ENCODE peak calls at places on chromosomes 16 and 17, in six cellular contexts. One of them, this sample, is unnamed.

GRCh38 chr16:4386452-4386813 is 14.8 kb downstream of the VASN start:
- DNase-seq in Calu3: no peak
- DNase-seq in RWPE1: no peak
- DNase-seq in GM12865: no peak
- DNase-seq in tibial artery: peak
- DNase-seq in A549: no peak
- DNase-seq in this sample: no peak

GRCh38 chr17:82153745-82154375 is 55.8 kb upstream of the FASN start:
- DNase-seq in Calu3: peak
- DNase-seq in RWPE1: peak
- DNase-seq in GM12865: peak
- DNase-seq in tibial artery: peak
- DNase-seq in A549: peak
- DNase-seq in this sample: peak

GRCh38 chr16:1487395-1488053 is 1.2 kb downstream of the PTX4 start:
- DNase-seq in GM12865: no peak
- DNase-seq in tibial artery: no peak
- DNase-seq in A549: no peak
- DNase-seq in RWPE1: no peak
- DNase-seq in Calu3: no peak
- DNase-seq in this sample: no peak

GRCh38 chr16:50372611-50373344 is 4.0 kb upstream of the BRD7 start:
- DNase-seq in RWPE1: peak
- DNase-seq in tibial artery: peak
- DNase-seq in GM12865: no peak
- DNase-seq in Calu3: no peak
- DNase-seq in A549: peak
- DNase-seq in this sample: no peak

GRCh38 chr17:35129154-35129972 is 7.9 kb downstream of the FNDC8 start:
- DNase-seq in tibial artery: no peak
- DNase-seq in Calu3: no peak
- DNase-seq in GM12865: no peak
- DNase-seq in A549: no peak
- DNase-seq in RWPE1: no peak
- DNase-seq in this sample: no peak

GRCh38 chr17:12472613-12473173 is 193.0 kb upstream of the MYOCD start:
- DNase-seq in tibial artery: no peak
- DNase-seq in GM12865: no peak
- DNase-seq in RWPE1: no peak
- DNase-seq in Calu3: no peak
- DNase-seq in A549: no peak
- DNase-seq in this sample: no peak

GRCh38 chr16:50224297-50224696 is 42.1 kb upstream of the ADCY7 start:
- DNase-seq in Calu3: no peak
- DNase-seq in RWPE1: no peak
- DNase-seq in A549: no peak
- DNase-seq in tibial artery: no peak
- DNase-seq in GM12865: no peak
- DNase-seq in this sample: no peak

GRCh38 chr17:19382581-19383444 is 4.2 kb downstream of the MFAP4 start:
- DNase-seq in RWPE1: no peak
- DNase-seq in GM12865: no peak
- DNase-seq in A549: no peak
- DNase-seq in Calu3: no peak
- DNase-seq in tibial artery: peak
- DNase-seq in this sample: no peak

GRCh38 chr17:19336938-19337711 is 25.4 kb downstream of the B9D1 start:
- DNase-seq in GM12865: no peak
- DNase-seq in A549: peak
- DNase-seq in tibial artery: no peak
- DNase-seq in Calu3: no peak
- DNase-seq in RWPE1: no peak
- DNase-seq in this sample: no peak

GRCh38 chr17:7224110-7224509 is 4.4 kb downstream of the ACADVL start:
- DNase-seq in RWPE1: no peak
- DNase-seq in tibial artery: no peak
- DNase-seq in Calu3: no peak
- DNase-seq in GM12865: no peak
- DNase-seq in A549: no peak
- DNase-seq in this sample: no peak

GRCh38 chr16:71933913-71934696 is 38.8 kb downstream of the IST1 start:
- DNase-seq in RWPE1: no peak
- DNase-seq in Calu3: no peak
- DNase-seq in tibial artery: no peak
- DNase-seq in GM12865: no peak
- DNase-seq in A549: no peak
- DNase-seq in this sample: no peak

GRCh38 chr17:51445934-51446333 is 185.6 kb downstream of the UTP18 start:
- DNase-seq in GM12865: no peak
- DNase-seq in Calu3: no peak
- DNase-seq in tibial artery: no peak
- DNase-seq in A549: no peak
- DNase-seq in RWPE1: no peak
- DNase-seq in this sample: no peak

GRCh38 chr17:933168-934083 is 46.1 kb downstream of the NXN start:
- DNase-seq in tibial artery: no peak
- DNase-seq in A549: peak
- DNase-seq in RWPE1: peak
- DNase-seq in Calu3: peak
- DNase-seq in GM12865: no peak
- DNase-seq in this sample: no peak

GRCh38 chr17:6996256-6997111 is 635 bp downstream of the ALOX12 start:
- DNase-seq in GM12865: no peak
- DNase-seq in tibial artery: no peak
- DNase-seq in Calu3: no peak
- DNase-seq in A549: no peak
- DNase-seq in RWPE1: no peak
- DNase-seq in this sample: no peak

GRCh38 chr17:50353600-50354195 is 7.8 kb downstream of the XYLT2 start:
- DNase-seq in Calu3: no peak
- DNase-seq in GM12865: no peak
- DNase-seq in A549: no peak
- DNase-seq in tibial artery: peak
- DNase-seq in RWPE1: no peak
- DNase-seq in this sample: no peak

GRCh38 chr17:58141505-58141904 is 6.7 kb upstream of the OR4D1 start:
- DNase-seq in GM12865: no peak
- DNase-seq in A549: no peak
- DNase-seq in RWPE1: no peak
- DNase-seq in tibial artery: no peak
- DNase-seq in Calu3: no peak
- DNase-seq in this sample: no peak

GRCh38 chr17:82737981-82738877 is 2.8 kb downstream of the FN3K start:
- DNase-seq in GM12865: no peak
- DNase-seq in A549: no peak
- DNase-seq in Calu3: no peak
- DNase-seq in tibial artery: no peak
- DNase-seq in RWPE1: no peak
- DNase-seq in this sample: no peak

GRCh38 chr16:17448640-17449638 is 21.8 kb downstream of the XYLT1 start:
- DNase-seq in RWPE1: no peak
- DNase-seq in A549: no peak
- DNase-seq in Calu3: no peak
- DNase-seq in GM12865: peak
- DNase-seq in tibial artery: peak
- DNase-seq in this sample: no peak

GRCh38 chr17:59779521-59779920 is 72.1 kb downstream of the VMP1 start:
- DNase-seq in Calu3: no peak
- DNase-seq in GM12865: no peak
- DNase-seq in RWPE1: no peak
- DNase-seq in A549: no peak
- DNase-seq in tibial artery: no peak
- DNase-seq in this sample: no peak

GRCh38 chr17:66317629-66318028 is 15.2 kb downstream of the PRKCA start:
- DNase-seq in Calu3: no peak
- DNase-seq in tibial artery: no peak
- DNase-seq in GM12865: no peak
- DNase-seq in A549: no peak
- DNase-seq in RWPE1: no peak
- DNase-seq in this sample: no peak

DNA sequence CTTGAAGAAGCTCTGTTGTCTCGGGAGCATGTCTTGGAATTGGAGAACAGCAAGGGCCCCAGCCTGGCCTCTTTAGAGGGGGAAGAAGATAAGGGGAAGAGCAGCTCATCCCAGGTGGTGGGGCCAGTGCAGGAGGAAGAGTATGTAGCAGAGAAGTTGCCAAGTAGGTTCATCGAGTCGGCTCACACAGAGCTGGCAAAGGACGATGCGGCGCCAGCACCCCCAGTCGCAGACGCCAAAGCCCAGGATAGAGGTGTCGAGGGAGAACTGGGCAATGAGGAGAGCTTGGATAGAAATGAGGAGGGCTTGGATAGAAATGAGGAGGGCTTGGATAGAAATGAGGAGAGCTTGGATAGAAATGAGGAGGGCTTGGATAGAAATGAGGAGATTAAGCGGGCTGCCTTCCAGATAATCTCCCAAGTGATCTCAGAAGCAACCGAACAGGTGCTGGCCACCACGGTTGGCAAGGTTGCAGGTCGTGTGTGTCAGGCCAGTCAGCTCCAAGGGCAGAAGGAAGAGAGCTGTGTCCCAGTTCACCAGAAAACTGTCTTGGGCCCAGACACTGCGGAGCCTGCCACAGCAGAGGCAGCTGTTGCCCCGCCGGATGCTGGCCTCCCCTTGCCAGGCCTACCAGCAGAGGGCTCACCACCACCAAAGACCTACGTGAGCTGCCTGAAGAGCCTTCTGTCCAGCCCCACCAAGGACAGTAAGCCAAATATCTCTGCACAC is 21.2 kb downstream of the AKAP1 start:
- DNase-seq in RWPE1: no peak
- DNase-seq in A549: peak
- DNase-seq in Calu3: peak
- DNase-seq in tibial artery: no peak
- DNase-seq in GM12865: no peak
- DNase-seq in this sample: no peak
- TF ChIP-seq CTCF in RWPE1: no peak
- TF ChIP-seq CTCF in A549: peak
- TF ChIP-seq CTCF in Calu3: no peak
- TF ChIP-seq CTCF in tibial artery: no peak
- TF ChIP-seq CTCF in GM12865: peak
- TF ChIP-seq CTCF in this sample: peak

DNA sequence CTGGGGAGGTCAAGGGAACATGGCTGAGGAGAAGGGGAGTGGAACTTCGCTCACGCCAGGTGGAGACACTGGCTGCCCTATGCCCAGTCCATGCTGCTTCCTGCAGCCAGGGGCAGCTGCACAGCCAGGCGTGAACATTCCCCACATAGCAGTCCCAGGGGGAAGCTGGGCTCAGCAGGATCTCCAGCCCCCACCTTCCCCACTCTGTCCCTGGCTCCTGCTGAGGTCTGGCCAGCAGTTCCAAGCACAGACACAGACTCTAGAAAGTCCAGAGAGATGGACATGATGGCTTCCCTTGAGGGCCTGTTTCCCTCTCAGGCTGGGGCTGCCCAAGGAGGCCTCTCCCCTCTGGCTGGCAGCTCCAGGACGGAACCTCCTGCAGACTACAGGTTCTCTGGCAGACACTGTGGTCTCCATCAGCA is 9.3 kb downstream of the JUP start:
- DNase-seq in Calu3: peak
- DNase-seq in tibial artery: no peak
- DNase-seq in RWPE1: no peak
- DNase-seq in A549: peak
- DNase-seq in GM12865: no peak
- DNase-seq in this sample: no peak
- TF ChIP-seq CTCF in Calu3: no peak
- TF ChIP-seq CTCF in tibial artery: peak
- TF ChIP-seq CTCF in RWPE1: no peak
- TF ChIP-seq CTCF in A549: peak
- TF ChIP-seq CTCF in GM12865: no peak
- TF ChIP-seq CTCF in this sample: no peak

GRCh38 chr16:77603656-77604055 is 118.7 kb upstream of the NUDT7 start:
- DNase-seq in A549: no peak
- DNase-seq in Calu3: no peak
- DNase-seq in tibial artery: no peak
- DNase-seq in GM12865: no peak
- DNase-seq in RWPE1: no peak
- DNase-seq in this sample: no peak

GRCh38 chr16:77600555-77600954 is 121.8 kb upstream of the NUDT7 start:
- DNase-seq in A549: no peak
- DNase-seq in Calu3: no peak
- DNase-seq in RWPE1: no peak
- DNase-seq in GM12865: no peak
- DNase-seq in tibial artery: no peak
- DNase-seq in this sample: no peak

GRCh38 chr16:77596243-77596642 is 126.1 kb upstream of the NUDT7 start:
- DNase-seq in GM12865: no peak
- DNase-seq in tibial artery: no peak
- DNase-seq in RWPE1: no peak
- DNase-seq in Calu3: no peak
- DNase-seq in A549: no peak
- DNase-seq in this sample: no peak

GRCh38 chr16:77594798-77595625 is 127.3 kb upstream of the NUDT7 start:
- DNase-seq in Calu3: no peak
- DNase-seq in GM12865: no peak
- DNase-seq in RWPE1: no peak
- DNase-seq in tibial artery: no peak
- DNase-seq in A549: no peak
- DNase-seq in this sample: no peak

DNA sequence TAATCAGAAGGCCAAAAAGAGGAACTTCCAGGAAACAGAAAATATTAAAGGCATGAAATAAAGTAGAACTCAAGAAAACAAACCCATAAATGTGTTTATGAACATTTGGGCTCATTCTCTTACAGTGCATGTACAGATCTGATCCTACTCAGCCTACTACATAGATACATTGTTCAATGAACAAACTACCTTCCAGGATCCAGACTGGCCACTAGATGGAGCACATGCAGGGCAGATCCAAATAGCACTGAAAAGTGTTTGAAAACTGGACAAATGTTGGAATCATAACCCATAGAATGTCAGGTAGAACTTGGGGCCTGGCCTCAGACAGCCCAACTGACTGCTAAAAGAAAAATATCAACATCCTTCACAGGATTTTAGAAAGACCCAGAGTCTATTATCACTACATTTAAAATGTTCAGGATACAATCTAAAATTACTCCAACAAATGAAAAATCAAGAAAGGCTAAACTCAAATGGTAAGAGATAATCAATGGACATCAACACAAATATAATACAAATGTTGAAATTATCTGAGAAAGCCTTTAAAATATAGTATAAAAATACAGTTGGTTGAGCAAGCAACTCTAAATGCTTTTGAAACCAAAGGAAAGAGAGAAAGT is 122.4 kb upstream of the NUDT7 start:
- DNase-seq in GM12865: peak
- DNase-seq in A549: peak
- DNase-seq in RWPE1: peak
- DNase-seq in tibial artery: no peak
- DNase-seq in Calu3: peak
- DNase-seq in this sample: no peak
- TF ChIP-seq CTCF in GM12865: peak
- TF ChIP-seq CTCF in A549: peak
- TF ChIP-seq CTCF in RWPE1: peak
- TF ChIP-seq CTCF in tibial artery: peak
- TF ChIP-seq CTCF in Calu3: peak
- TF ChIP-seq CTCF in this sample: no peak

DNA sequence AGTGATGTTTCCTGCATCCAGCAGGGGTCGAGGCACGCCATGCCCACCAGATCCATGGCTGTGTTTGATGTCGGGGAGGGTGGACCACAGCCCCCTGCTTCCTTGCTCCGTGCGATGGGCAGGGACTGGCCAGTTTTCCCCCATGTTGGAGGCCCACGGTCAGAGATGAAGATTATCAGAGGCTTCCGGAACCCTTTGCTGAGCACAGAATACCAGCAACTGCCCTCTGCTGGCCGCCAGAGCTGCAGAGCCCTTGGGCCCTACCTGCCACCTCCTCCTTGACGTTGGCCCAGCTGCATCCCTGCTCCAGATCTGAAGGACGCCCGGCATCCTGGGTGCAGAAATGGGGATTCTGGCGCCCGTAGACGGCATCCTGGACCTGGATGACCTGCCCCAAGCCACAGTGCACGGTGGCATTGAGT is 23.7 kb upstream of the BCO1 start:
- DNase-seq in RWPE1: no peak
- DNase-seq in Calu3: peak
- DNase-seq in GM12865: peak
- DNase-seq in tibial artery: no peak
- DNase-seq in A549: peak
- DNase-seq in this sample: no peak
- TF ChIP-seq CTCF in RWPE1: peak
- TF ChIP-seq CTCF in Calu3: no peak
- TF ChIP-seq CTCF in GM12865: no peak
- TF ChIP-seq CTCF in tibial artery: no peak
- TF ChIP-seq CTCF in A549: peak
- TF ChIP-seq CTCF in this sample: no peak